ENCODE peak calls at places on chromosomes 11 and 22, in eight cellular contexts. One of them, this sample, is unnamed.

GRCh38 chr22:40635008-40635939 is 1.2 kb downstream of the MRTFA start:
- DNase-seq in foreskin keratinocyte: no peak
- DNase-seq in stimulated activated CD4-positive, alpha-beta T cell treated with anti-CD3 and anti-CD28 coated beads, Interleukin-15, amount 100 ng/mL, for 24 hours: no peak
- DNase-seq in thyroid gland: no peak
- DNase-seq in cerebellar nuclear complex: no peak
- DNase-seq in AG04449: no peak
- DNase-seq in heart right ventricle: no peak
- DNase-seq in fibroblast of pulmonary artery: peak
- DNase-seq in this sample: no peak

GRCh38 chr11:31500560-31500959 is 8.9 kb downstream of the IMMP1L start:
- DNase-seq in AG04449: no peak
- DNase-seq in thyroid gland: no peak
- DNase-seq in stimulated activated CD4-positive, alpha-beta T cell treated with anti-CD3 and anti-CD28 coated beads, Interleukin-15, amount 100 ng/mL, for 24 hours: no peak
- DNase-seq in foreskin keratinocyte: no peak
- DNase-seq in cerebellar nuclear complex: no peak
- DNase-seq in heart right ventricle: no peak
- DNase-seq in fibroblast of pulmonary artery: peak
- DNase-seq in this sample: no peak

GRCh38 chr11:75429902-75430691 is 2.9 kb downstream of the KLHL35 start:
- DNase-seq in thyroid gland: peak
- DNase-seq in fibroblast of pulmonary artery: peak
- DNase-seq in cerebellar nuclear complex: no peak
- DNase-seq in heart right ventricle: peak
- DNase-seq in stimulated activated CD4-positive, alpha-beta T cell treated with anti-CD3 and anti-CD28 coated beads, Interleukin-15, amount 100 ng/mL, for 24 hours: peak
- DNase-seq in AG04449: no peak
- DNase-seq in foreskin keratinocyte: peak
- DNase-seq in this sample: no peak

GRCh38 chr22:19879651-19879995 is 24.9 kb upstream of the GNB1L start:
- DNase-seq in thyroid gland: no peak
- DNase-seq in cerebellar nuclear complex: no peak
- DNase-seq in stimulated activated CD4-positive, alpha-beta T cell treated with anti-CD3 and anti-CD28 coated beads, Interleukin-15, amount 100 ng/mL, for 24 hours: no peak
- DNase-seq in fibroblast of pulmonary artery: no peak
- DNase-seq in foreskin keratinocyte: no peak
- DNase-seq in AG04449: no peak
- DNase-seq in heart right ventricle: no peak
- DNase-seq in this sample: no peak

GRCh38 chr11:111541209-111542061 is 915 bp downstream of the LAYN start:
- DNase-seq in cerebellar nuclear complex: no peak
- DNase-seq in AG04449: peak
- DNase-seq in foreskin keratinocyte: peak
- DNase-seq in heart right ventricle: peak
- DNase-seq in fibroblast of pulmonary artery: peak
- DNase-seq in stimulated activated CD4-positive, alpha-beta T cell treated with anti-CD3 and anti-CD28 coated beads, Interleukin-15, amount 100 ng/mL, for 24 hours: peak
- DNase-seq in thyroid gland: peak
- DNase-seq in this sample: no peak

GRCh38 chr11:112697371-112697770 is 263.8 kb upstream of the NCAM1 start:
- DNase-seq in fibroblast of pulmonary artery: no peak
- DNase-seq in AG04449: no peak
- DNase-seq in cerebellar nuclear complex: no peak
- DNase-seq in heart right ventricle: no peak
- DNase-seq in foreskin keratinocyte: no peak
- DNase-seq in stimulated activated CD4-positive, alpha-beta T cell treated with anti-CD3 and anti-CD28 coated beads, Interleukin-15, amount 100 ng/mL, for 24 hours: no peak
- DNase-seq in thyroid gland: no peak
- DNase-seq in this sample: no peak

GRCh38 chr11:1473786-1474185 is 12.8 kb downstream of the MOB2 start:
- DNase-seq in AG04449: no peak
- DNase-seq in heart right ventricle: no peak
- DNase-seq in stimulated activated CD4-positive, alpha-beta T cell treated with anti-CD3 and anti-CD28 coated beads, Interleukin-15, amount 100 ng/mL, for 24 hours: no peak
- DNase-seq in thyroid gland: no peak
- DNase-seq in foreskin keratinocyte: no peak
- DNase-seq in fibroblast of pulmonary artery: no peak
- DNase-seq in cerebellar nuclear complex: no peak
- DNase-seq in this sample: no peak

GRCh38 chr22:36395922-36396321 is 8.2 kb upstream of the MYH9 start:
- DNase-seq in thyroid gland: no peak
- DNase-seq in fibroblast of pulmonary artery: peak
- DNase-seq in cerebellar nuclear complex: no peak
- DNase-seq in heart right ventricle: no peak
- DNase-seq in AG04449: no peak
- DNase-seq in foreskin keratinocyte: peak
- DNase-seq in stimulated activated CD4-positive, alpha-beta T cell treated with anti-CD3 and anti-CD28 coated beads, Interleukin-15, amount 100 ng/mL, for 24 hours: no peak
- DNase-seq in this sample: no peak